ENCODE peak calls at places on chromosome 9, in five cellular contexts. K, P, W, T and V are unnamed samples.

GRCh38 chr9:74645007-74645639 is 148.0 kb downstream of the RORB start:
- DNase-seq in K (no peak), P (no peak), W (peak; percentile 23), T (no peak), V (no peak)

GRCh38 chr9:114697951-114698351 is 16.0 kb upstream of the TEX48 start:
- DNase-seq in K (no peak), P (no peak), W (no peak), T (no peak), V (no peak)

GRCh38 chr9:133278161-133279131 is 3.4 kb upstream of the ABO start:
- DNase-seq in K (no peak), P (no peak), W (no peak), T (no peak), V (no peak)

GRCh38 chr9:124860582-124861341 is 995 bp downstream of the RPL35 start:
- DNase-seq in K (no peak), P (no peak), W (no peak), T (no peak), V (no peak)

GRCh38 chr9:100066539-100066938 is 32.3 kb downstream of the ERP44 start:
- DNase-seq in K (peak; percentile 25), P (no peak), W (peak; percentile 82), T (peak; percentile 39), V (no peak)

GRCh38 chr9:35112257-35113020 is 3.2 kb downstream of the ATOSB start:
- DNase-seq in K (no peak), P (no peak), W (peak; percentile 88), T (peak; percentile 71), V (no peak)

GRCh38 chr9:86573886-86574285 is 219.7 kb upstream of the TUT7 start:
- DNase-seq in K (no peak), P (no peak), W (peak; percentile 26), T (no peak), V (no peak)

GRCh38 chr9:87285183-87285582 is 212.5 kb upstream of the DAPK1 start:
- DNase-seq in K (no peak), P (no peak), W (peak; percentile 96), T (no peak), V (no peak)

GRCh38 chr9:34426340-34427074 is 31.9 kb downstream of the FAM219A start:
- DNase-seq in K (no peak), P (no peak), W (no peak), T (no peak), V (no peak)

GRCh38 chr9:110623462-110624025 is 44.0 kb upstream of the SVEP1 start:
- DNase-seq in K (no peak), P (no peak), W (peak; percentile 83), T (no peak), V (peak; percentile 9)

GRCh38 chr9:123044556-123044955 is 11.1 kb downstream of the GPR21 start:
- DNase-seq in K (peak; percentile 84), P (no peak), W (peak; percentile 61), T (no peak), V (no peak)

GRCh38 chr9:134880484-134881312 is at the start of gene FCN2:
- DNase-seq in K (no peak), P (no peak), W (no peak), T (no peak), V (no peak)

GRCh38 chr9:136665111-136665703 is 2.5 kb downstream of the EGFL7 start:
- DNase-seq in K (no peak), P (no peak), W (no peak), T (peak; percentile 36), V (no peak)

GRCh38 chr9:136666364-136667216 is 3.9 kb downstream of the EGFL7 start:
- DNase-seq in K (no peak), P (no peak), W (no peak), T (peak; percentile 38), V (no peak)

GRCh38 chr9:136667217-136667939 is 4.7 kb downstream of the EGFL7 start:
- DNase-seq in K (no peak), P (no peak), W (no peak), T (no peak), V (no peak)

GRCh38 chr9:136664799-136665082 is 2.0 kb downstream of the EGFL7 start:
- DNase-seq in K (no peak), P (no peak), W (no peak), T (no peak), V (no peak)

DNA sequence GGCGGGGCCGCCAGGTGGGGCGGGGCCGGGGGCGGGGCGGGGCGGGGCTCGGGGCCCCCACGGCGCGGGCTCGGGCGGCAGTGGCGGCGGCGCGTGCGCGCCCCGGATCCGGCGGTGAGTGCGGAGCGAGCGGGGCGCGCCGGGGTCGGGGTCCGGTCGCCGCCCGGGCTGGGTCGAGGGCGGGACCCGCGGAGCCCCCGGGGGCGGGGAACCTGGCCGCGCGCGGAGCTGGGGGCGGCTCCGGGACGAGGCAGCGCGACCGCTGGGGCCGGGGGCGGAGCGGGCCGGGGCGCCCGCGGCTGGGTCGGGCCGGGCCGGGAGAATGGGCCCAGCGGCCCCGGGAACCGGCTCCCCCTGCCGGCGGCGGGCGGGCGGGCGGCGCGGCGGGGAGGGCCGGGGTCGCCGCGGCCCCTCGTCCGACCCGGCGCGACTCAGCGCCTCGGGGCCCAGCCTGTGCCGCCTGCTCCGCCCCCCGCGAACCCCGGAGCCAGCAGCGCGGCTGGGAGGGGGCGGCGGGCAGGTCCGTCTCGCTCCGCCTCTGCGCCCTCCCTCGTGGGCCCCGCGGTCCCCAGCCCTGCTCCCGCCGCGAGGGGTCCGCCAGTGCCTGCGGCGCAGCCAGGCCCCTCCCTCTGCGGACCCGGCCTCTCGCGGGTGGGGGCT is 3.1 kb downstream of the EGFL7 start:
- DNase-seq in K (no peak), P (no peak), W (no peak), T (peak; percentile 48), V (no peak)
- H3K4me3 ChIP-seq in K (peak overlapping the region; percentile 45), P (no peak overlapping the region), W (peak overlapping the region; percentile 55), T (peak overlapping the region; percentile 64), V (no peak overlapping the region)

DNA sequence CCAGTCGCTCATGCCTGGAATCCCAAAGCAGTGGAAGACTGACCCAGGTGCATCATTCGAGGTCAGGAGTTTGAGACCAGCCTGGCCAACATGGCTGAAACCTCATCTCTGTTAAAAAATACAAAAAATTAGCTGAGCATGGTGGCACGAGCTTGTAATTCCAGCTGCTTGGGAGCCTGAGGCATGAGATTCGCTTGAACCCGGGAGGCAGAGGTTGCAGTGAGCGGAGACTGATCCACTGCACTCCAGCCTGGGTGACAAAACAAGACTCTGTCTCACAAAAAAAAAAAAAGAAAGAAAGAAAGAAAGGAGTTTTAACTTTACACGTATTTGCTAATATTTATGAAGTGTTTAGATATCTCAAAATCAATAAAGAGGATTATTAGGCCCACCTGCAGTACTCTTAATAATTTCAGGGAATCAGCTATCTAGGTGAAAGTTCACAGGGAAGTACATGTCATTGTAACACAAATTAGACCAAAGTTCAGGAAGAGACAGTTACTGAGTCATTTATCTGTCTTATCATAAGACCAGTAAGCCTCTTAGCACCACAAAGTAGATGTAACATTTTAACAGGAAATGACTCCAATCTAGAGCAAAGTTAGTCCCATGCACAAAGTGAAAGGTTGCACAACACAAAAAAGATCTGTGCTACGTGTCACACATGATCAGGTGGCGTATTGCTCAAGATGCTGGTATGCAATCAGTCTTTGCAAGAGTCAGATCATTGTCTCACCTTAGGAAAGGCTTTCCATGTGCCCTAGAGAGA is 34.1 kb upstream of the PLIN2 start:
- DNase-seq in K (peak; percentile 96), P (peak; percentile 53), W (peak; percentile 95), T (no peak), V (peak; percentile 69)
- H3K4me3 ChIP-seq in K (no peak overlapping the region), P (peak overlapping the region; percentile 2), W (no peak overlapping the region), T (no peak overlapping the region), V (no peak overlapping the region)

GRCh38 chr9:91885746-91886432 is 64.1 kb downstream of the ROR2 start:
- DNase-seq in K (no peak), P (no peak), W (no peak), T (no peak), V (no peak)
- H3K4me3 ChIP-seq in K (no peak overlapping the region), P (no peak overlapping the region), W (no peak overlapping the region), T (no peak overlapping the region), V (no peak overlapping the region)

GRCh38 chr9:75658301-75658919 is 232.1 kb upstream of the PCSK5 start:
- DNase-seq in K (peak; percentile 9), P (no peak), W (no peak), T (no peak), V (no peak)
- H3K4me3 ChIP-seq in K (no peak overlapping the region), P (no peak overlapping the region), W (no peak overlapping the region), T (no peak overlapping the region), V (no peak overlapping the region)

GRCh38 chr9:72305102-72305546 is 59.9 kb downstream of the ZFAND5 start:
- DNase-seq in K (no peak), P (no peak), W (peak; percentile 81), T (peak; percentile 69), V (no peak)
- H3K4me3 ChIP-seq in K (no peak overlapping the region), P (no peak overlapping the region), W (no peak overlapping the region), T (peak overlapping the region; percentile 77), V (no peak overlapping the region)

DNA sequence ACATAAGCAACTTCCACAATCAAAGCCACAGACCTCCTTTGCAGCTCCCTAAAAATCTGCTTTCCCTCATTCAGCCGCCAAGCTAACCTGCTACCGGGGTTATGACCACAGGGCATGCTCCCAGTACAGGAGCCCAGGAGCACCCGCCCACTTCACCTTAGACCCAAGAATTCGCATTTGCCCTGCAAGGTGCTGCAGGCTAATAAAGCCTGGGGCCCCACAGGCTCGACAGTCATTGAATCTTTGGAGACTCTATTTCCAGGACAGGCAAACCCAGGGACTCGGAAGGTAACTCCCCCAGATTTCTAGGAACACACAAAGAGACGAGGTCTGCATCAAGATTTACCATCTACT is 1.1 kb downstream of the RAPGEF1 start:
- DNase-seq in K (no peak), P (no peak), W (no peak), T (no peak), V (no peak)
- H3K4me3 ChIP-seq in K (peak overlapping the region; percentile 69), P (peak overlapping the region; percentile 51), W (peak overlapping the region; percentile 67), T (peak overlapping the region; percentile 99), V (peak overlapping the region; percentile 31)

DNA sequence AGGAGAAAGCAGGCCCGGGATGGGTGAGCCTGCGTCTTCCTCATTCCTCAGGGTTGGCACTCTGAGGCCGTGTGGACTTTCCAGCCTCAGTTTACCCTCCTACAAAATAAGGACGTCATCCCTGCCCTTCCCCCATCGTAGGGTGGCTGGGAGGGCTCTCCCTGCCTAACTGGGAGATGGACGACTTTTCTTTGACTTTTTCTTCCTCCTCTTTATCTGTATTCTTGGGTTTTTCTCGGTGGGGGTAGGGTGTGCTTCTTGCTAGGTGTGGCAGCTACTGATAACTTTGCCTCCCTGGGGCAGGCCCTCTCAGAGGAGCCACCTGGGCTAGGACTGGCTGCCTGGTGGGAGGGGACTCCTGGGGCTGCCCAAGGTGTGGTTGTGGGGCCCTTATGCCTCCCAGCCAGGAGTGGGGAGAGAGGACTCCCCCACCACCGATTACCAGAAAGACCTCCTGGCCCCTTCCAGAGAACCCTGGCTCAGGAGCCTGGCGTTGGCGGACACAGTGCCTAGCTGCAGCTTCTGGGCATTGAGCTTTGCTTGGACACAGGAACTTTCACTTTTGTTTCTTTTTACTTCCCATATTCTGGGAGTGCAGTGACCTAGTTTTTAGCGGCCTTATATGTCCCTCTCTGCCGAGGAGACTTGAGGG is 6.1 kb downstream of the GLIPR2 start:
- DNase-seq in K (no peak), P (no peak), W (no peak), T (no peak), V (no peak)
- H3K4me3 ChIP-seq in K (no peak overlapping the region), P (peak overlapping the region; percentile 61), W (no peak overlapping the region), T (no peak overlapping the region), V (peak overlapping the region; percentile 58)